ENCODE peak calls at places on chromosomes 6 and 20, in five cellular contexts. D is GM12864, R is AG10803, G is AG04450, J is left ventricle myocardium inferior. W is an unnamed sample.

GRCh38 chr6:127120787-127121636 is 2.5 kb downstream of the RSPO3 start:
- DNase-seq in D (peak), R (peak), G (peak), J (peak), W (peak)

GRCh38 chr6:43993881-43994523 is 133.2 kb downstream of the MRPL14 start:
- DNase-seq in D (no peak), R (no peak), G (no peak), J (no peak), W (peak)

GRCh38 chr20:21719592-21720214 is 14.2 kb downstream of the PAX1 start:
- DNase-seq in D (peak), R (peak), G (peak), J (no peak), W (peak)

GRCh38 chr6:24064106-24064505 is 61.9 kb upstream of the NRSN1 start:
- DNase-seq in D (no peak), R (no peak), G (no peak), J (no peak), W (peak)

GRCh38 chr6:84536914-84537638 is 227.3 kb downstream of the TBX18 start:
- DNase-seq in D (no peak), R (no peak), G (no peak), J (no peak), W (no peak)

GRCh38 chr6:10332121-10332520 is 82.8 kb downstream of the TFAP2A start:
- DNase-seq in D (no peak), R (no peak), G (no peak), J (no peak), W (no peak)

GRCh38 chr6:72984981-72985665 is 240.2 kb downstream of the KHDC1L start:
- DNase-seq in D (no peak), R (peak), G (no peak), J (no peak), W (no peak)

GRCh38 chr20:62921119-62921687 is 5.1 kb downstream of the DIDO1 start:
- DNase-seq in D (no peak), R (peak), G (no peak), J (no peak), W (peak)

GRCh38 chr6:26232306-26232949 is 132.6 kb upstream of the BTN3A2 start:
- DNase-seq in D (no peak), R (no peak), G (no peak), J (no peak), W (no peak)
- H3K4me3 ChIP-seq in D (peak), R (no peak), G (no peak), J (no peak), W (peak)

GRCh38 chr6:3407840-3408239 is 49.0 kb downstream of the SLC22A23 start:
- DNase-seq in D (no peak), R (no peak), G (no peak), J (no peak), W (no peak)

GRCh38 chr6:3406362-3406809 is 50.5 kb downstream of the SLC22A23 start:
- DNase-seq in D (no peak), R (peak), G (no peak), J (no peak), W (no peak)

GRCh38 chr6:3408665-3409064 is 48.2 kb downstream of the SLC22A23 start:
- DNase-seq in D (no peak), R (no peak), G (no peak), J (no peak), W (no peak)

GRCh38 chr6:3405679-3406078 is 51.2 kb downstream of the SLC22A23 start:
- DNase-seq in D (no peak), R (peak), G (no peak), J (no peak), W (no peak)

GRCh38 chr6:3406928-3407809 is 49.7 kb downstream of the SLC22A23 start:
- DNase-seq in D (no peak), R (no peak), G (no peak), J (no peak), W (no peak)
- H3K4me3 ChIP-seq in D (no peak), R (no peak), G (no peak), J (no peak), W (no peak)

DNA sequence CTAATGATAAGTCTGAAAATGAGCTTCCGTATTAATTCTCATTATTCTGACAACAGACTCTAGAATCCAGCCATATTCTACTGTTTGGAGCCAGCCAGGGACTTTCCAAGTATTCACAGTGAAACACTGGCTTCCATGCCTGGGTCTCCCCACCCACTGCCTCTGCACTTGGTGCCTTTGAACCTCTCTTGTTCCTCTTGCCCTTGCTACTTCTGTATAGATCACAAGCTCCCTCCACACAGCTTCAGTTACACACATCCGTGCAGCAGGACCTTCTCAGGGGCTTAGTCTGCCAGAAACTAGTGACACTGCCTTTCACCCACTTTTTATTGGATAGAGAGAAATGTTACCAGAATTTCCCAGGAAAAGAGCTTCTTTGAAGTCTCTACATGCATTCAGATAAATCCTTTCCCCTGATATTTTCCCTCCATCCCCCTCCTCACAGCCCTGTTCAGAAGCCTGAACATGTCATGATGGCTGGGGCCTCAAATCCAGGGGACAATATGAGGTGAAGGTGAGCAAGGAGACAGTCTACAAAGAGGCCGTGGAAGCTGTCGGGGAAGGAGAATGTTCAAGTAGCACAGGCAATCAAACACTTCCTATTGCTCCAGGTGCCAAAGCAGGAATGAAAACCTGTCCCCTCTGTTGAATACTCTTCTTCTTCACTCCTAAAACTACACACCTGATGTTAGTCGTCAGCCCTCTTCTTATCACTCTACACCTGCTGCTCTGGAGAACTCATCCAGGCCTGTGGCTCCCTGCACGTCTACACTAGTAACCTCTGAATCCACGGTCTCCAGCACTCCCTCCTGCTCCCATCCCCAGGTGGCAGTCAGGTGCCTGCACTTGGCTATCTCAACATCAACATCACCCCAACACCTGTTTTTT is 20.1 kb upstream of the HLA-DOA start:
- DNase-seq in D (peak), R (no peak), G (no peak), J (no peak), W (peak)
- H3K4me3 ChIP-seq in D (peak), R (no peak), G (no peak), J (no peak), W (peak)

GRCh38 chr20:50582092-50582491 is 71.9 kb downstream of the PTPN1 start:
- DNase-seq in D (no peak), R (no peak), G (no peak), J (no peak), W (no peak)
- H3K4me3 ChIP-seq in D (no peak), R (no peak), G (no peak), J (no peak), W (no peak)

DNA sequence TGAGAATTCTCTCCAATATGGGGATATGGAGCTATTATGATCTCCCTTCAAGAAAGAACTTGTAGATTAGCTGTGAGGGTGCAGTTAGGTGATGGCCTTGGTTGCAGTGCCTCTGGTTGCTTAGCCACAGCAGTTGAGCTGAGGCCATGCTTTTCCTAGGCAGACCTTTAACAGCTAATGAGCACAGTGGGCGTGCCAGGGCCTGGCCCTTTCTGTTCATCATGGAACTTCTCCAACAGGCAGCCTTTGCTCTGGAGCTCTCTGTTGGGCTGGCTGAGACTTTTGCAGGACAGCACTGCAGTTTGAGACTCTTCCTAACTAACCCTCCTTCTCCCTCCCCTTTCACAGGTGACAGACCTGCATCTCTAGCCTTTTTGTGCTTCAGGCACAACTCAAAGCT is 39.7 kb upstream of the TMEM170B start:
- DNase-seq in D (no peak), R (no peak), G (no peak), J (no peak), W (no peak)
- H3K4me3 ChIP-seq in D (no peak), R (no peak), G (no peak), J (no peak), W (no peak)

W was measured in GM12865.